ENCODE peak calls at places on chromosomes 5 and 9, in six cellular contexts. W is heart right ventricle; V is fibroblast of lung; G is HepG2; B is body of pancreas; R is naive thymus-derived CD4-positive, alpha-beta T cell. C is an unnamed sample.
A peak's percentile ranks its signal among the peaks of the same experiment; 100 is the strongest.

GRCh38 chr5:55894135-55894534 is 43.0 kb downstream of the IL31RA start:
- DNase-seq in W (no peak), V (no peak), G (no peak), B (no peak), R (no peak), C (no peak)

GRCh38 chr5:95901676-95902646 is 59.7 kb downstream of the ELL2 start:
- DNase-seq in W (no peak), V (peak; percentile 60), G (no peak), B (no peak), R (no peak), C (no peak)

GRCh38 chr9:91038483-91039124 is 237.0 kb downstream of the SYK start:
- DNase-seq in W (no peak), V (no peak), G (no peak), B (no peak), R (no peak), C (no peak)

GRCh38 chr5:174327896-174328295 is 282.4 kb downstream of the NSG2 start:
- DNase-seq in W (no peak), V (no peak), G (no peak), B (no peak), R (no peak), C (no peak)

GRCh38 chr5:127324756-127325155 is 34.2 kb downstream of the MEGF10 start:
- DNase-seq in W (no peak), V (no peak), G (no peak), B (no peak), R (no peak), C (no peak)

GRCh38 chr5:40736103-40736875 is 19.5 kb downstream of the TTC33 start:
- DNase-seq in W (no peak), V (peak; percentile 78), G (peak; percentile 48), B (peak; percentile 14), R (peak; percentile 26), C (no peak)

GRCh38 chr5:146291421-146292074 is 47.1 kb upstream of the POU4F3 start:
- DNase-seq in W (no peak), V (peak; percentile 57), G (peak; percentile 64), B (peak; percentile 22), R (peak; percentile 6), C (no peak)

GRCh38 chr9:116566677-116567488 is 120.2 kb upstream of the TRIM32 start:
- DNase-seq in W (no peak), V (peak; percentile 89), G (peak; percentile 96), B (peak; percentile 74), R (no peak), C (no peak)

GRCh38 chr5:93621340-93621872 is 38.4 kb downstream of the NR2F1 start:
- DNase-seq in W (peak; percentile 83), V (peak; percentile 72), G (peak; percentile 20), B (peak; percentile 69), R (no peak), C (peak; percentile 88)

GRCh38 chr9:38375572-38375963 is 16.9 kb upstream of the ALDH1B1 start:
- DNase-seq in W (no peak), V (no peak), G (no peak), B (no peak), R (no peak), C (no peak)

GRCh38 chr9:107637421-107638420 is 148.2 kb upstream of the KLF4 start:
- DNase-seq in W (peak; percentile 89), V (peak; percentile 100), G (no peak), B (peak; percentile 91), R (no peak), C (peak; percentile 69)

GRCh38 chr9:17148324-17148723 is 13.5 kb downstream of the CNTLN start:
- DNase-seq in W (no peak), V (no peak), G (no peak), B (no peak), R (no peak), C (no peak)

GRCh38 chr5:124342027-124342471 is 404.4 kb downstream of the ZNF608 start:
- DNase-seq in W (no peak), V (peak; percentile 97), G (no peak), B (peak; percentile 59), R (no peak), C (no peak)

GRCh38 chr5:32445831-32446614 is 1.5 kb upstream of the ZFR start:
- DNase-seq in W (no peak), V (no peak), G (no peak), B (peak; percentile 7), R (no peak), C (no peak)

GRCh38 chr9:129235931-129236331 is 57.9 kb upstream of the IER5L start:
- DNase-seq in W (no peak), V (no peak), G (no peak), B (no peak), R (peak; percentile 81), C (no peak)

GRCh38 chr5:178223828-178224335 is 8.7 kb downstream of the PHYKPL start:
- DNase-seq in W (no peak), V (no peak), G (no peak), B (no peak), R (no peak), C (no peak)

GRCh38 chr5:150508021-150508640 is at the start of gene NDST1:
- DNase-seq in W (no peak), V (no peak), G (no peak), B (peak; percentile 69), R (no peak), C (no peak)

GRCh38 chr5:165325201-165325600 is 1819.8 kb downstream of the MAT2B start:
- DNase-seq in W (no peak), V (peak; percentile 79), G (no peak), B (no peak), R (no peak), C (no peak)

GRCh38 chr9:96242829-96243228 is 59.1 kb downstream of the HSD17B3 start:
- DNase-seq in W (no peak), V (no peak), G (no peak), B (no peak), R (no peak), C (no peak)

GRCh38 chr5:64827703-64828102 is 59.0 kb downstream of the CWC27 start:
- DNase-seq in W (no peak), V (peak; percentile 57), G (no peak), B (no peak), R (no peak), C (no peak)

GRCh38 chr5:110625376-110625999 is 101.0 kb downstream of the TMEM232 start:
- DNase-seq in W (no peak), V (peak; percentile 70), G (peak; percentile 9), B (no peak), R (no peak), C (no peak)

GRCh38 chr5:64347308-64347707 is 158.5 kb upstream of the RGS7BP start:
- DNase-seq in W (no peak), V (no peak), G (no peak), B (no peak), R (no peak), C (no peak)

DNA sequence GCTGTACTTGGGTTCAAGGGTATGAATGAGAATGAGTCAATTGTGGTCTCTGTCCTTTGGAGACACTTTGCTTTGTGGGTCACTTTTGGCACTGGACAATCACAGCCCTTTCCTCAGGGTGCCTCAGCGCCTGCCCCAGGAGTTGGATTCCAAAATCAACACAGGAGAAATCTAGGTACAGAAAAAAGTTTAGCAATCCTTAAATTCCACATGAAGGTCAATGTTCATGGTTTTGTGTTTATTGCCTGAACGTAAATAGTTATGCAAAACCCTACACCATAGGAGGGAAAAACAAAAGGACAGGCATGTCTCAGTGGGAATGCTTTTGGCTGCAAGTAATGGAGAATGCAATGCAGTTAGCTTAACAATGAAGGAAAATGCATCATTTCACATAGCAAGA is 6.6 kb upstream of the HMCN2 start:
- DNase-seq in W (no peak), V (no peak), G (peak; percentile 33), B (no peak), R (no peak), C (no peak)
- H3K27me3 ChIP-seq in W (peaks cover 5% of the 10 kb centered on the region), V (peaks cover 32% of the 10 kb centered on the region), G (peaks cover 21% of the 10 kb centered on the region), B (no peaks in the 10 kb centered on the region), R (no peaks in the 10 kb centered on the region), C (peaks cover 8% of the 10 kb centered on the region)

GRCh38 chr9:950139-950538 is 26.3 kb upstream of the DMRT3 start:
- DNase-seq in W (no peak), V (no peak), G (no peak), B (no peak), R (no peak), C (no peak)
- H3K27me3 ChIP-seq in W (peaks cover 46% of the 10 kb centered on the region), V (no peaks in the 10 kb centered on the region), G (no peaks in the 10 kb centered on the region), B (peaks cover 6% of the 10 kb centered on the region), R (no peaks in the 10 kb centered on the region), C (peaks cover 15% of the 10 kb centered on the region)

GRCh38 chr9:137161558-137162483 is 8.0 kb downstream of the LRRC26 start:
- DNase-seq in W (no peak), V (no peak), G (no peak), B (no peak), R (no peak), C (no peak)
- H3K27me3 ChIP-seq in W (peaks cover 100% of the 10 kb centered on the region), V (peaks cover 42% of the 10 kb centered on the region), G (peaks cover 88% of the 10 kb centered on the region), B (peaks cover 33% of the 10 kb centered on the region), R (peaks cover 28% of the 10 kb centered on the region), C (peaks cover 44% of the 10 kb centered on the region)

GRCh38 chr9:98707158-98708102 is 1.3 kb downstream of the GABBR2 start:
- DNase-seq in W (peak; percentile 29), V (peak; percentile 82), G (peak; percentile 17), B (peak; percentile 51), R (no peak), C (no peak)

GRCh38 chr9:98709968-98710965 is 1.5 kb upstream of the GABBR2 start:
- DNase-seq in W (no peak), V (peak; percentile 74), G (no peak), B (peak; percentile 5), R (no peak), C (no peak)

GRCh38 chr9:98708933-98709911 is at the start of gene GABBR2:
- DNase-seq in W (peak; percentile 18), V (no peak), G (no peak), B (no peak), R (no peak), C (peak; percentile 60)

GRCh38 chr9:98708103-98708932 is 417 bp downstream of the GABBR2 start:
- DNase-seq in W (no peak), V (no peak), G (no peak), B (no peak), R (no peak), C (peak; percentile 22)

GRCh38 chr9:98706651-98707103 is 2.1 kb downstream of the GABBR2 start:
- DNase-seq in W (no peak), V (peak; percentile 40), G (no peak), B (no peak), R (no peak), C (peak; percentile 69)
- H3K27me3 ChIP-seq in W (peaks cover 64% of the 10 kb centered on the region), V (peaks cover 35% of the 10 kb centered on the region), G (peaks cover 44% of the 10 kb centered on the region), B (peaks cover 21% of the 10 kb centered on the region), R (no peaks in the 10 kb centered on the region), C (peaks cover 19% of the 10 kb centered on the region)